ENCODE peak calls at places on chromosomes 13 and 19, in ten cellular contexts. O is neuronal stem cell; D is CD4-positive, CD25-positive, alpha-beta regulatory T cell; L is bronchial epithelial cell; R is fibroblast of pulmonary artery; V is AG04450; U is BJ; S is MG63; F is CD8-positive, alpha-beta memory T cell; Y is A549. C is an unnamed sample.

GRCh38 chr13:74290324-74290773 is 156.1 kb upstream of the KLF12 start:
- DNase-seq in O (peak), D (peak), L (peak), R (peak), V (peak), U (no peak), S (peak), F (no peak), Y (no peak), C (peak)

GRCh38 chr19:16425993-16426392 is 45.8 kb downstream of the EPS15L1 start:
- DNase-seq in O (no peak), D (no peak), L (no peak), R (no peak), V (no peak), U (no peak), S (no peak), F (no peak), Y (no peak), C (no peak)

GRCh38 chr19:46410205-46411087 is 2.9 kb downstream of the CCDC8 start:
- DNase-seq in O (no peak), D (no peak), L (no peak), R (no peak), V (no peak), U (no peak), S (no peak), F (no peak), Y (no peak), C (no peak)

GRCh38 chr19:1577929-1578618 is 9.9 kb upstream of the MEX3D start:
- DNase-seq in O (no peak), D (no peak), L (no peak), R (no peak), V (no peak), U (no peak), S (no peak), F (no peak), Y (no peak), C (no peak)

GRCh38 chr13:108860418-108860817 is 231.0 kb downstream of the MYO16 start:
- DNase-seq in O (no peak), D (no peak), L (no peak), R (no peak), V (no peak), U (no peak), S (no peak), F (no peak), Y (no peak), C (no peak)

GRCh38 chr19:20259615-20260014 is 92.6 kb downstream of the ZNF486 start:
- DNase-seq in O (no peak), D (no peak), L (no peak), R (no peak), V (no peak), U (no peak), S (no peak), F (no peak), Y (no peak), C (no peak)

GRCh38 chr13:96421314-96421713 is 331.4 kb downstream of the HS6ST3 start:
- DNase-seq in O (no peak), D (no peak), L (no peak), R (no peak), V (no peak), U (no peak), S (no peak), F (no peak), Y (no peak), C (no peak)

GRCh38 chr19:17721821-17722220 is 2.5 kb downstream of the MAP1S start:
- DNase-seq in O (no peak), D (no peak), L (peak), R (peak), V (no peak), U (no peak), S (peak), F (no peak), Y (no peak), C (no peak)

GRCh38 chr13:43766766-43767165 is 20.0 kb downstream of the ENOX1 start:
- DNase-seq in O (no peak), D (no peak), L (no peak), R (no peak), V (no peak), U (no peak), S (no peak), F (no peak), Y (no peak), C (no peak)

GRCh38 chr19:56664511-56664910 is 7.0 kb downstream of the ZNF835 start:
- DNase-seq in O (no peak), D (no peak), L (no peak), R (no peak), V (no peak), U (no peak), S (no peak), F (no peak), Y (no peak), C (no peak)

GRCh38 chr13:92346046-92346445 is 880.6 kb upstream of the GPC6 start:
- DNase-seq in O (peak), D (no peak), L (no peak), R (peak), V (no peak), U (no peak), S (no peak), F (no peak), Y (no peak), C (no peak)

GRCh38 chr13:76053181-76053580 is 417.1 kb downstream of the LMO7 start:
- DNase-seq in O (no peak), D (no peak), L (peak), R (no peak), V (no peak), U (no peak), S (no peak), F (no peak), Y (no peak), C (no peak)

GRCh38 chr13:62643007-62643483 is 1227.4 kb upstream of the PCDH20 start:
- DNase-seq in O (no peak), D (no peak), L (peak), R (peak), V (no peak), U (no peak), S (peak), F (no peak), Y (no peak), C (peak)

GRCh38 chr13:106522112-106522511 is 13.3 kb downstream of the EFNB2 start:
- DNase-seq in O (no peak), D (no peak), L (peak), R (no peak), V (no peak), U (no peak), S (no peak), F (no peak), Y (no peak), C (no peak)

GRCh38 chr13:114120486-114121430 is 11.7 kb downstream of the RASA3 start:
- DNase-seq in O (no peak), D (no peak), L (no peak), R (no peak), V (no peak), U (no peak), S (no peak), F (no peak), Y (no peak), C (no peak)

GRCh38 chr19:33251526-33252090 is 26.0 kb upstream of the SLC7A10 start:
- DNase-seq in O (no peak), D (no peak), L (no peak), R (no peak), V (no peak), U (no peak), S (no peak), F (no peak), Y (no peak), C (no peak)

GRCh38 chr19:13834308-13834790 is 39.1 kb downstream of the ZSWIM4 start:
- DNase-seq in O (no peak), D (no peak), L (peak), R (no peak), V (no peak), U (no peak), S (peak), F (no peak), Y (peak), C (peak)

GRCh38 chr19:28710278-28710677 is 502.7 kb downstream of the UQCRFS1 start:
- DNase-seq in O (peak), D (peak), L (peak), R (peak), V (peak), U (no peak), S (no peak), F (no peak), Y (peak), C (peak)

GRCh38 chr19:44907613-44908012 is 2.0 kb downstream of the APOE start:
- DNase-seq in O (no peak), D (no peak), L (no peak), R (no peak), V (no peak), U (no peak), S (no peak), F (no peak), Y (no peak), C (no peak)

GRCh38 chr13:25659091-25659502 is 287.3 kb downstream of the ATP8A2 start:
- DNase-seq in O (no peak), D (no peak), L (peak), R (no peak), V (no peak), U (no peak), S (no peak), F (no peak), Y (no peak), C (no peak)

GRCh38 chr13:40495620-40496001 is 170.8 kb downstream of the FOXO1 start:
- DNase-seq in O (no peak), D (no peak), L (peak), R (no peak), V (no peak), U (no peak), S (no peak), F (no peak), Y (no peak), C (no peak)
- H3K4me3 ChIP-seq in O (no peak), D (peak), L (no peak), R (no peak), V (no peak), U (no peak), S (no peak), F (peak), Y (peak), C (no peak)

GRCh38 chr19:54203151-54203611 is 2.5 kb downstream of the RPS9 start:
- DNase-seq in O (no peak), D (no peak), L (no peak), R (no peak), V (no peak), U (no peak), S (peak), F (no peak), Y (no peak), C (no peak)
- H3K4me3 ChIP-seq in O (no peak), D (no peak), L (no peak), R (peak), V (peak), U (no peak), S (peak), F (no peak), Y (peak), C (no peak)

GRCh38 chr19:31308781-31309180 is 40.5 kb downstream of the TSHZ3 start:
- DNase-seq in O (no peak), D (no peak), L (no peak), R (no peak), V (no peak), U (no peak), S (no peak), F (no peak), Y (no peak), C (no peak)
- H3K4me3 ChIP-seq in O (no peak), D (no peak), L (no peak), R (no peak), V (no peak), U (no peak), S (no peak), F (no peak), Y (no peak), C (no peak)

DNA sequence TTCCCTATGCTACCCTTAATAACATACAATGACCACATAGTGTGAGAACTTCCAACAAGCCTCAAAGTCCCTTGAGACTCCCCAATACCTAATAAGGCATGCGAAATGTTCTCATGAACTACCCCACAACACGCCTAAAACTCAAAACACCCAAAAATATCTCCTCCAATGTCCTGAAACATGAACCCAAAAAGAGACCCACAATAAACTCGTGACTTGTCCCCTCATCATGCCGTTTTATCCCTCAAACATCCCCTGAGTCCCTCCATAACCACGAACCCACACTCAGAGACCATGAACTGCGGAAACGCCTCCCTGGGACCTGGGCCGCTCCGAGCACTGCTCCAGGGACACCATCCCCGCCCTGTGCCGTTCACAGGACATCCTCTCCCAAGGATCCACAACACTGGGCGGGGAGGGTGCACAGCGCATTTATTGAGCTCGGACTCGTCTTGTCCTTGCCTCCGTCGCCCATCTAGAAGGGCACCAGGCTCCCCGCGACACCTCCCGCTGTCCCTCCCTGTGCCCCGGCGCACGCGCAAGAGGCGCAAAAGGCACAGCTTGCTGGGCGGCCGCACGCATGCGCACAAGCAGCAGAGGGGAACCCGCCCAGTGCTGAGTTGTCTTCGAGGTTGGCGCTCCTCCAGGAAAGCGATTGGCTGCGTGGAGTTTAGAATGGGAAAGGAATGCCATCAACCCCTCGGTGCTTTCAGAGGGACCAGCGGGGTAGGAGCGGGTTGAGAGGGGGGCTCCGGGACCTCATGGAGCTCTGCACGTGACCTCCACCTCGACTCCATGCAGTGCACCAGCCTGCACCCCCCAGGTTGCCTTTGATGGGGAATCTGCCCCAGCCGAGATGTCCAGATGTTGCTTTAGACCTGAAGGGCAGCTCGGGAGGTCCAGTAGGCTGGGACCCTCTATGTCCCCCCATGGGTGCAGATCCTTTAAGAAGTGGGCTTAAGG is 8.8 kb downstream of the FXYD3 start:
- DNase-seq in O (no peak), D (peak), L (peak), R (peak), V (peak), U (peak), S (peak), F (peak), Y (peak), C (peak)
- H3K4me3 ChIP-seq in O (no peak), D (peak), L (no peak), R (peak), V (peak), U (peak), S (peak), F (peak), Y (peak), C (peak)